ENCODE peak calls at places on chromosomes 16 and 17, in four cellular contexts. P is lower leg skin, A is choroid plexus epithelial cell, B is MM.1S. O is an unnamed sample.

GRCh38 chr16:30407794-30408534 is 558 bp downstream of the ZNF771 start:
- DNase-seq in P (no peak), A (peak; percentile 52), B (no peak), O (no peak)

GRCh38 chr17:31580331-31581021 is 189.0 kb downstream of the RAB11FIP4 start:
- DNase-seq in P (peak; percentile 88), A (peak; percentile 61), B (no peak), O (no peak)

GRCh38 chr17:7023576-7024401 is 939 bp downstream of the BCL6B start:
- DNase-seq in P (peak; percentile 99), A (peak; percentile 92), B (peak; percentile 73), O (no peak)

GRCh38 chr17:80253631-80254395 is 6.8 kb upstream of the RNF213 start:
- DNase-seq in P (no peak), A (no peak), B (no peak), O (no peak)

GRCh38 chr16:77090062-77090461 is 100.9 kb upstream of the MON1B start:
- DNase-seq in P (no peak), A (no peak), B (no peak), O (no peak)

GRCh38 chr16:11100239-11100750 is 155.7 kb downstream of the SOCS1 start:
- DNase-seq in P (no peak), A (peak; percentile 99), B (no peak), O (peak; percentile 98)

GRCh38 chr17:48621410-48622387 is 4.5 kb downstream of the HOXB9 start:
- DNase-seq in P (no peak), A (no peak), B (no peak), O (no peak)

GRCh38 chr16:50673496-50674275 is 7.4 kb downstream of the SNX20 start:
- DNase-seq in P (no peak), A (no peak), B (no peak), O (no peak)

GRCh38 chr16:56894331-56894917 is 29.4 kb downstream of the SLC12A3 start:
- DNase-seq in P (no peak), A (no peak), B (no peak), O (no peak)

GRCh38 chr17:51799240-51799639 is 359.3 kb downstream of the CA10 start:
- DNase-seq in P (no peak), A (no peak), B (no peak), O (no peak)

GRCh38 chr17:51794466-51794865 is 364.0 kb downstream of the CA10 start:
- DNase-seq in P (no peak), A (no peak), B (no peak), O (no peak)

GRCh38 chr17:51796026-51796425 is 362.5 kb downstream of the CA10 start:
- DNase-seq in P (no peak), A (no peak), B (no peak), O (no peak)

GRCh38 chr17:51795401-51795800 is 363.1 kb downstream of the CA10 start:
- DNase-seq in P (no peak), A (no peak), B (no peak), O (no peak)

GRCh38 chr17:51797150-51797549 is 361.4 kb downstream of the CA10 start:
- DNase-seq in P (no peak), A (no peak), B (no peak), O (no peak)
- H3K4me3 ChIP-seq in P (no peak overlapping the region), A (no peak overlapping the region), B (no peak overlapping the region), O (no peak overlapping the region)

DNA sequence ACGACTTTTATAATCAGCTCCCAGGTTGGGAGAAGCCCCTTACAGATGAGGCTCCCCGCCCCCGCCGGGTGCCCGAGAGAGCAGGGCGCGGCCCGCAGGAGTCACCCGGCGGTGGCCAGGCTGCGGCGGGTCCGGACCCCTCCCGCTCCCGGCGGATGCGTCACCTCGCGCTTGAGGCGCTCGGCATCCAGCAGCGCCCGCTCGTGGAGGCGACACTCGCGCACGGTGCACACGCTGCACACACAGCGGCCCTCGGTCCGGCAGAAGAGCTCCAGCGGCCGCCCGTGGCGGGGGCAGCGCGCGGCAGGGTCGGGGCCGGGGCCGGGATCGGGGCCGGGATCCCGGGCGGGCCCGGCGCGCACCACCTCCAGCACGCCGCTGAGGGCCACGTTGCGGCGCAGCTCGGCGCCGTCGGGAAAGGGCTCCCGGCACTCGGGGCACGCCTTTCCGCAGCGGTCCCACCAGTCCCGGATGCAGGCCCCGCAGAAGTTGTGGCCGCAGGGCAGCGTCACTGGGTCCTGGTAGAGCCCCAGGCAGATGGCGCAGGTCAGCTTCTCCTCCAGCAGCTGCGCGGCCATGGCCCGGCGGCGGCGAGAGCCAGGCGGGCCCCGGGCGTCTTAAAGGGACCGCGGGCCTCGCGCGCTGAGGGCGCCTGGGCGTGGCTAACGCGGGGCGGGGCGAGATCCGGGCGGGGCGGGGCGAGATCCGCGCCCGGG is at the start of gene TRIM65:
- DNase-seq in P (peak; percentile 97), A (peak; percentile 67), B (peak; percentile 77), O (no peak)
- TF ChIP-seq CTCF in P (no peak), A (peak; percentile 23), B (peak; percentile 26), O (no peak)

GRCh38 chr16:81445143-81445922 is 725 bp downstream of the CMIP start:
- DNase-seq in P (no peak), A (peak; percentile 44), B (peak; percentile 38), O (no peak)

GRCh38 chr16:81442909-81443687 is 1.5 kb upstream of the CMIP start:
- DNase-seq in P (no peak), A (no peak), B (no peak), O (no peak)

GRCh38 chr16:81444448-81445121 is at the start of gene CMIP:
- DNase-seq in P (peak; percentile 95), A (peak; percentile 75), B (peak; percentile 76), O (peak; percentile 43)

GRCh38 chr16:81442220-81442908 is 2.2 kb upstream of the CMIP start:
- DNase-seq in P (no peak), A (no peak), B (no peak), O (no peak)

DNA sequence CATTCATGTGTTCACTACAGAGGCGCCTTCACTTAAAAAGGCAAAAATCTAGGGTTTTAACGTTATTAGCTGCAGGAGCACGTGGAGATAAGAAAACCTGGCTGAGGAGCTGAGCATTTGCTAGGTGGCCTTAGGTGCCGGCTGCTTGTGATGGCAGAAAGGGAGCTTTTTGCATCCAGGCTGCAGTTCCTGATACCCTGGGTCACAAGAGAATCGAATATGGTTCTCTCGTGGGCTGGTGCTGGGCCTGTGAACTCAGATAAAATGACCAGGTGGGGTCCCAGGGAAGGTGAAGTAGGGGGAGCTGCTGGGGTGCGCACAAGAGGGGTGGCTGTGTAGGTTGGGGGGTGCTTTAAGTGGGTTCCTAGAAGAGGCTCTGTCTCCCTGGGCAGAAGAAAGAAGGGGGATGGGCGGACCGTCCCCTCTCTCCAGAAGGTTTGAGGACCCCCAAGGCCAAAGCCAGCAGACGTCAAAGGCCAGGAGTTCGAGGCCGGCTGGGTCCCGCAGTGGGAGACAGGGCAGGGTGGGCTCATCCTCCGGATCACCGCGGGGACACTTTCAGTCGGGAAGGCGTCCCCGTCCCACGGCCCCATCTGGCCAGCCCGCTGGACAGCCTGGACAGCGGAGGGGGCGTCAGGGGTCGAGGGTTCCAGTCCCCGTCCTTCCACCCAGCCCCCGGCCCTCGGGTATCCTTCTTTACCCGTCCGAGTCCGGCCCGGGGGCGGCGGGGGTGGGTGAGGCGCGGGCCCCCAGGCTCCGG is 740 bp upstream of the CMIP start:
- DNase-seq in P (peak; percentile 92), A (no peak), B (no peak), O (no peak)
- H3K4me3 ChIP-seq in P (no peak overlapping the region), A (peak overlapping the region; percentile 67), B (peak overlapping the region; percentile 58), O (peak overlapping the region; percentile 47)

DNA sequence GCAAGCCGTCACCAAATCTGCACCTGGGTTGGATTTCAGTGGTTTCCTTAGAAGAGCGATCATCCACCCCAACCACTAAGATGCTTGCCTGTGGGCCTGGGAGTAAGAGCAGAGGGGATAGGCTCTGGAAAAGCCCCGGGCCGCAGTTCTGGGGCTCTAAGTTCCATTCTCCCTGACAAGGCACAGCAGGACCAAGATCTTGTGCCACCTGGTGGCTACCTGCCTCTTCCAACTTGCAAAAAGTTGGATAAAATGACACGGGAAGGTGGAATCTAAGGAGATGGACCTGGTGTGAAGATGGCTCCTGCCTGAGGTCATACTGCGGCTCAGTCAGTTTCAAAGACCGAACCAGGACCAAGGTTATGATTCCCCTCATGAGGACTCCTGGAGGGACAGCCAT is 42.3 kb downstream of the ABCC12 start:
- DNase-seq in P (no peak), A (no peak), B (no peak), O (no peak)
- TF ChIP-seq CTCF in P (no peak), A (peak; percentile 46), B (no peak), O (peak; percentile 22)

GRCh38 chr17:51118330-51119195 is 2.1 kb downstream of the SPAG9 start:
- DNase-seq in P (peak; percentile 86), A (no peak), B (no peak), O (no peak)
- H3K4me3 ChIP-seq in P (no peak overlapping the region), A (peak overlapping the region; percentile 6), B (peak overlapping the region; percentile 99), O (peak overlapping the region; percentile 92)

GRCh38 chr16:89697161-89697615 is 4.3 kb downstream of the SPATA2L start:
- DNase-seq in P (no peak), A (no peak), B (no peak), O (no peak)

GRCh38 chr16:89700649-89701424 is 668 bp downstream of the SPATA2L start:
- DNase-seq in P (peak; percentile 89), A (peak; percentile 61), B (peak; percentile 63), O (no peak)

GRCh38 chr16:89701425-89702406 is at the start of gene SPATA2L:
- DNase-seq in P (peak; percentile 97), A (peak; percentile 93), B (peak; percentile 91), O (peak; percentile 64)

GRCh38 chr16:89697616-89698331 is 3.7 kb downstream of the SPATA2L start:
- DNase-seq in P (no peak), A (no peak), B (no peak), O (no peak)

GRCh38 chr16:89700100-89700648 is 1.3 kb downstream of the SPATA2L start:
- DNase-seq in P (peak; percentile 99), A (peak; percentile 99), B (peak; percentile 96), O (peak; percentile 95)
- TF ChIP-seq CTCF in P (no peak), A (peak; percentile 73), B (peak; percentile 53), O (peak; percentile 57)

GRCh38 chr16:854808-855410 is 54.4 kb upstream of the GNG13 start:
- DNase-seq in P (no peak), A (no peak), B (no peak), O (no peak)
- H3K4me3 ChIP-seq in P (no peak overlapping the region), A (no peak overlapping the region), B (no peak overlapping the region), O (no peak overlapping the region)

GRCh38 chr17:75614006-75614405 is 19.2 kb upstream of the SMIM5 start:
- DNase-seq in P (no peak), A (no peak), B (no peak), O (no peak)
- TF ChIP-seq CTCF in P (no peak), A (peak; percentile 16), B (peak; percentile 20), O (no peak)